ENCODE peak calls at places on chromosomes 3 and 15, in ten cellular contexts. D is ACHN; N is Calu3; P is activated T-cell treated with anti-CD3 and anti-CD28 coated beads for 1 hour; Z is effector memory CD8-positive, alpha-beta T cell; S is activated CD4-positive, alpha-beta T cell treated with anti-CD3 and anti-CD28 coated beads, Interleukin-2, amount 50 U/mL, for 1 hour; T is SJCRH30; V is stimulated activated effector memory CD8-positive, alpha-beta T cell treated with anti-CD3 and anti-CD28 coated beads, Interleukin-12 subunit alpha, Interleukin-12 subunit beta, amount 100 ng/mL, for 72 hours; W is HT1080; E is mucosa of gallbladder. H is an unnamed sample.

GRCh38 chr3:58041826-58042324 is 33.7 kb downstream of the FLNB start:
- DNase-seq in D (peak), N (no peak), V (no peak), S (no peak), E (no peak), P (no peak), W (peak), T (peak), Z (no peak), H (no peak)

GRCh38 chr15:65081758-65082157 is 5.2 kb downstream of the KBTBD13 start:
- DNase-seq in D (no peak), S (no peak), E (no peak), W (peak), N (no peak), V (no peak), T (no peak), Z (no peak), P (no peak), H (no peak)

GRCh38 chr3:184691397-184692131 is 20.3 kb downstream of the MAGEF1 start:
- DNase-seq in S (no peak), N (no peak), V (no peak), P (no peak), T (peak), D (no peak), W (no peak), E (no peak), Z (no peak), H (peak)

GRCh38 chr15:75705854-75706681 is 6.6 kb downstream of the CSPG4 start:
- DNase-seq in E (no peak), Z (no peak), T (no peak), S (no peak), D (no peak), N (no peak), W (no peak), P (no peak), V (no peak), H (no peak)

GRCh38 chr15:63354771-63355650 is 26.6 kb downstream of the CA12 start:
- DNase-seq in S (no peak), E (no peak), W (no peak), V (no peak), T (no peak), Z (no peak), N (no peak), P (no peak), D (no peak), H (no peak)

GRCh38 chr15:84023636-84024035 is 211.9 kb upstream of the GOLGA6L4 start:
- DNase-seq in S (no peak), Z (no peak), P (no peak), V (no peak), D (peak), W (peak), E (no peak), N (peak), T (peak), H (no peak)

GRCh38 chr3:178947738-178948137 is 123.9 kb downstream of the ZMAT3 start:
- DNase-seq in S (no peak), N (no peak), W (no peak), D (no peak), P (no peak), V (no peak), E (no peak), T (no peak), Z (no peak), H (no peak)

GRCh38 chr15:64681424-64682024 is 93.9 kb downstream of the RBPMS2 start:
- DNase-seq in V (no peak), W (peak), T (peak), P (no peak), E (peak), D (peak), Z (no peak), N (peak), S (no peak), H (no peak)

GRCh38 chr3:122902326-122902725 is 107.5 kb downstream of the SLC49A4 start:
- DNase-seq in P (no peak), W (peak), D (peak), S (no peak), Z (no peak), N (no peak), V (no peak), T (no peak), E (no peak), H (no peak)